ENCODE peak calls at places on chromosomes 5 and 9, in four cellular contexts. Z, J, H and P are unnamed samples. For H3K4me1, the result is how much of the 10 kb centered on the place peaks cover.

GRCh38 chr5:127754259-127754658 is 51.1 kb downstream of the CCDC192 start:
- DNase-seq in Z (no peak), J (no peak), H (no peak), P (no peak)

GRCh38 chr9:3888496-3888858 is 362.7 kb upstream of the RFX3 start:
- DNase-seq in Z (no peak), J (no peak), H (no peak), P (no peak)

GRCh38 chr5:116318091-116318854 is 233.4 kb downstream of the COMMD10 start:
- DNase-seq in Z (no peak), J (no peak), H (no peak), P (no peak)

GRCh38 chr5:159560073-159560472 is 229.8 kb upstream of the IL12B start:
- DNase-seq in Z (no peak), J (no peak), H (no peak), P (no peak)

GRCh38 chr5:130762031-130762430 is 403.0 kb downstream of the HINT1 start:
- DNase-seq in Z (no peak), J (no peak), H (no peak), P (no peak)

GRCh38 chr5:178533136-178533535 is 57.1 kb downstream of the COL23A1 start:
- DNase-seq in Z (no peak), J (no peak), H (no peak), P (no peak)

GRCh38 chr5:68432682-68433081 is 217.1 kb downstream of the PIK3R1 start:
- DNase-seq in Z (no peak), J (no peak), H (no peak), P (no peak)

GRCh38 chr5:111511174-111512025 is 935 bp downstream of the STARD4 start:
- DNase-seq in Z (no peak), J (peak), H (no peak), P (no peak)

GRCh38 chr5:41433552-41434181 is 76.7 kb downstream of the PLCXD3 start:
- DNase-seq in Z (no peak), J (peak), H (no peak), P (no peak)

GRCh38 chr9:105690742-105691141 is 3.6 kb upstream of the TMEM38B start:
- DNase-seq in Z (no peak), J (no peak), H (no peak), P (no peak)

GRCh38 chr5:52710310-52710971 is 77.3 kb upstream of the ITGA1 start:
- DNase-seq in Z (no peak), J (no peak), H (no peak), P (no peak)

GRCh38 chr5:146623657-146624056 is 107.7 kb upstream of the GPR151 start:
- DNase-seq in Z (no peak), J (no peak), H (no peak), P (no peak)

GRCh38 chr9:128845186-128845931 is 15.8 kb upstream of the SPOUT1 start:
- DNase-seq in Z (no peak), J (no peak), H (no peak), P (no peak)

GRCh38 chr5:73822989-73823339 is 197.0 kb downstream of the ARHGEF28 start:
- DNase-seq in Z (no peak), J (no peak), H (no peak), P (no peak)

GRCh38 chr9:77856615-77857014 is 175.0 kb downstream of the GNAQ start:
- DNase-seq in Z (no peak), J (no peak), H (no peak), P (no peak)

GRCh38 chr9:77857513-77858298 is 173.9 kb downstream of the GNAQ start:
- DNase-seq in Z (no peak), J (no peak), H (no peak), P (no peak)

GRCh38 chr9:77854258-77854915 is 177.2 kb downstream of the GNAQ start:
- DNase-seq in Z (no peak), J (no peak), H (no peak), P (no peak)

GRCh38 chr9:77851862-77852602 is 179.6 kb downstream of the GNAQ start:
- DNase-seq in Z (no peak), J (no peak), H (no peak), P (no peak)

DNA sequence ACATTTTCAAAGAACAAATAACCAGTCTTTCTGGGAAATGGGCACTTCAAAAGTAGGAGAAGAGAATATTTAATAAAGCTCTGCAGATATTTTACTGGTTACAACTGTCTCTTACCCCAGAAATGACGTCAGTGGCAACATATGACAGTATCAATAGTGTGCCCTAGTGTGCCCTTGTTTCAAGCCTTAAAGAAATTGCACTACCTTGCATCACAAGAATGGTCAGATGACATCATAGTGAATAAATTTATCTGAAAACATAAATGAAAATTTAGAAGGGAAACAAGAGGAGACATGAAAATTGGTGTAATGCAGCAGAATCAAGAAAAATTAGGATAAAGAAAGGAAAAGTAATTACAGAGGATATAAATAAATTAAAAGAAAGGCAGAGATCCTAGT is 176.7 kb downstream of the GNAQ start:
- DNase-seq in Z (no peak), J (no peak), H (no peak), P (no peak)
- H3K4me1 ChIP-seq in Z (under half), J (under half), H (under half), P (under half)

DNA sequence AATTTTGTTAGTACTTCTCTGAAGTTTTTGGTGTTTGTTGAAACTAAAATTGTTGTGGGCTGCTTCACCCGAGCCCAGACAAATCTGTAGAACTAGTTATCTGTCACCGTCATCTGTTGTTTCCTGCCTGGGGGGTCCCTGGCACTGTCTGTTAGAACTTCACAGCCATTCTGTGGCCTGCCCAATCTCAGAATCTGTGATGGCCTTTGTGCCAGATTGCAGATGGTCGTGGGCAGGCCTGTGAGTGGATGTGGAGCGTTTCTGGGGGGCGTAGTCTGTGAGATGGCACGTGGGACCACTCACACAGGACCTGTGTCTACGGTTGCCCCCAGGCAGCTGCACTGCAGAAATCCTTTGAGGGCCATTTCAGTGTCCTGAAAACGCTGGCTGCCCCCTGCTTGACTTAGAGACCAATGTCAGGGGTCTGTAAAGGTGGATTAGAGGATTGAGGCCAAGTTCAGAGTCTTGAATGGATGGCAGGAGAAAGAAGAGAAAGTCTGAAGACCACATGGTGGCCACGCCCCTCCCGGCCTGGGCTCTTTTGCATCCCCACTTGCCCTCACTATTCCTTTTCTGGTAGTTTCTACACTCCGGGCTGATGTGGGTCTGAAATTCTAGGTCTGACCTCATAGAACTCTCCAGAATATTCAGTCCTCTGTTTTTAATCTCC is 38.3 kb downstream of the TRIO start:
- DNase-seq in Z (no peak), J (no peak), H (no peak), P (no peak)
- H3K4me1 ChIP-seq in Z (half or more), J (half or more), H (under half), P (under half)

DNA sequence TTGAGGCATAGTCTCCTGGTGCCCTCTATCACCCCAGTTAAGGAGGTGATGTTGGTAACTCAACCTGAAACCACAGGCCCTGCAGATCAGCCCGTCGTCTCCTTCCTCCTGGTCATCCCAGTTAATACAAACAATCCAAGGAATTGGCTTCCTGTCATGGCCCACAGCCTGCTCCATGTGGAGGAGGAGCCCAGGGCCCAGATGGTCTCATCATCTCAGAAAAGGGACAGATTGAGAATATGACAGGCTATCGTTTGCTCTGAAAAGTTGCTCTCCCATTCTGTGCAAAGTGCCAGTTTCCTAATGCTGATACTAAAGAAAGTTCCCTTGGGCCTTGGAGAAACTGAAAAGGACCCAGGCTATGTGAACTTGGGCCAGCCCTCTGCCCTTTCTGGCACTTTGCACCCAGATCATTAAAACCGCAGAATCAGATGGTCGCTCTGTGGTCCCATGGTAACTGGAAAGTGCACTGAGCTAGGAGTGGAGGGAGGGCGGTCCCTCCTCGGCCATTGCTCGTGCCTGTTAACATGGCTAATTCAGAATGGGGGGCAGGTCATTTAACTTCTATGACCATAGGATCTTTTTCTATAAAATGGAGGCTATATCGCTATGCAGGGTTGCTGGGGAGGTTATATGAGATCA is 685 bp upstream of the SPAAR start:
- DNase-seq in Z (peak), J (no peak), H (no peak), P (no peak)
- H3K4me1 ChIP-seq in Z (half or more), J (under half), H (under half), P (half or more)

GRCh38 chr5:137564475-137564961 is 65.4 kb upstream of the SPOCK1 start:
- DNase-seq in Z (no peak), J (no peak), H (no peak), P (no peak)

GRCh38 chr5:137563646-137564474 is 64.7 kb upstream of the SPOCK1 start:
- DNase-seq in Z (no peak), J (peak), H (no peak), P (no peak)

GRCh38 chr5:137566118-137566541 is 67.0 kb upstream of the SPOCK1 start:
- DNase-seq in Z (no peak), J (no peak), H (no peak), P (no peak)

GRCh38 chr5:137566780-137567179 is 67.7 kb upstream of the SPOCK1 start:
- DNase-seq in Z (no peak), J (no peak), H (no peak), P (no peak)

DNA sequence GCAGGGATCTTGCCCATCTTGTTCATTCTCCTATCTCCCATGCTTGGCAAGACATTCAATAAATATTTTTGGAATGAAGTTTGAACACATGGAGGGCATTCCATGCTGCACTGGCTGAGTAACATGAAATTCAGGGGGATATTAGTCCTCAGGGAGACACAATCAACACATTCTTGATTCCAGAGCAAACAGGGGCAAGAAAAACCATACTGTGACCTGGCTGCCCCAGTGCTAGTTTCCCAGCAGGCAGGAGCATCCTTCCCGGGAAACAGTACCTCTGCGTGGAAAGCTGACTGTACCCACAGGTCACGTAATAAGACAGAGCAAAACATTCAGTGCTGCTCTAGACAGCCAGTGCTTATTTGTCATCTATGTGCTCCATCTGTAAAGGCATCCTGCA is 66.3 kb upstream of the SPOCK1 start:
- DNase-seq in Z (no peak), J (no peak), H (no peak), P (no peak)
- H3K4me1 ChIP-seq in Z (under half), J (half or more), H (under half), P (under half)

GRCh38 chr5:154466671-154467070 is 11.4 kb downstream of the HAND1 start:
- DNase-seq in Z (no peak), J (no peak), H (no peak), P (no peak)

GRCh38 chr5:154461531-154461930 is 15.7 kb downstream of the SAP30L start:
- DNase-seq in Z (no peak), J (peak), H (no peak), P (no peak)

GRCh38 chr5:154466147-154466546 is 11.9 kb downstream of the HAND1 start:
- DNase-seq in Z (no peak), J (no peak), H (no peak), P (no peak)

GRCh38 chr5:154465169-154465568 is 12.9 kb downstream of the HAND1 start:
- DNase-seq in Z (no peak), J (no peak), H (no peak), P (no peak)

GRCh38 chr5:154464435-154464834 is 13.6 kb downstream of the HAND1 start:
- DNase-seq in Z (no peak), J (no peak), H (no peak), P (no peak)
- H3K4me1 ChIP-seq in Z (under half), J (under half), H (under half), P (under half)

DNA sequence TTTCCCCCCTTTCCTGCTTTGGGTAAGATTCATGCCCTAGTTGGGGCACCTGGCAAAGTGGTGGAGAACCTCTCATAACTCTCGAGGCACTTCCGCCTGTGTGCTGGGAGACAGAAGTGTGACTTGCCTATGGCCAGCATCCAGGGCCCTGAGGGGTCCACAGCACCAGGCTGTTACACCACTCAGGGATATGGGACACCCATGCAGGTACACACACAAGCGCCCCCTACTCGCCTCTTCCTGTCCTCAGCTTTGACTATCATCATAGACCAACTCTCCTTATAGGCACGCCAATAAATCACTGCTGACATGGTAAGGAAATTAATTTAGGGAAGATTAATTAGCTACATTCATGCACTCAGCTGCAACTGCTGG is 45.4 kb downstream of the SHB start:
- DNase-seq in Z (no peak), J (no peak), H (no peak), P (no peak)
- H3K4me1 ChIP-seq in Z (half or more), J (half or more), H (under half), P (half or more)